ENCODE peak calls at places on chromosome 6, in eight cellular contexts. One of them, this sample, is unnamed.

GRCh38 chr6:83962592-83962991 is 71.0 kb upstream of the MRAP2 start:
- DNase-seq in right lobe of liver: no peak
- DNase-seq in right atrium auricular region: no peak
- DNase-seq in WERI-Rb-1: no peak
- DNase-seq in ovary: no peak
- DNase-seq in left lung: no peak
- DNase-seq in thoracic aorta: no peak
- DNase-seq in Peyer's patch: no peak
- DNase-seq in this sample: no peak

GRCh38 chr6:75205776-75206334 is at the start of gene COL12A1:
- DNase-seq in Peyer's patch: peak
- DNase-seq in left lung: peak
- DNase-seq in right lobe of liver: peak
- DNase-seq in right atrium auricular region: peak
- DNase-seq in thoracic aorta: peak
- DNase-seq in ovary: peak
- DNase-seq in WERI-Rb-1: peak
- DNase-seq in this sample: peak

GRCh38 chr6:124430741-124431140 is 531.5 kb upstream of the RNF217 start:
- DNase-seq in right lobe of liver: no peak
- DNase-seq in ovary: no peak
- DNase-seq in thoracic aorta: no peak
- DNase-seq in Peyer's patch: no peak
- DNase-seq in WERI-Rb-1: no peak
- DNase-seq in right atrium auricular region: no peak
- DNase-seq in left lung: no peak
- DNase-seq in this sample: no peak

GRCh38 chr6:15398657-15399287 is 152.9 kb downstream of the JARID2 start:
- DNase-seq in left lung: no peak
- DNase-seq in right lobe of liver: no peak
- DNase-seq in WERI-Rb-1: no peak
- DNase-seq in Peyer's patch: no peak
- DNase-seq in right atrium auricular region: no peak
- DNase-seq in thoracic aorta: no peak
- DNase-seq in ovary: no peak
- DNase-seq in this sample: no peak

GRCh38 chr6:44076366-44077200 is 50.7 kb downstream of the MRPL14 start:
- DNase-seq in ovary: peak
- DNase-seq in right lobe of liver: peak
- DNase-seq in WERI-Rb-1: no peak
- DNase-seq in right atrium auricular region: no peak
- DNase-seq in thoracic aorta: no peak
- DNase-seq in Peyer's patch: peak
- DNase-seq in left lung: no peak
- DNase-seq in this sample: peak

GRCh38 chr6:18053071-18053475 is 65.6 kb upstream of the KIF13A start:
- DNase-seq in ovary: no peak
- DNase-seq in left lung: no peak
- DNase-seq in WERI-Rb-1: no peak
- DNase-seq in right atrium auricular region: no peak
- DNase-seq in right lobe of liver: no peak
- DNase-seq in thoracic aorta: no peak
- DNase-seq in Peyer's patch: no peak
- DNase-seq in this sample: no peak

GRCh38 chr6:125950293-125950692 is 6.3 kb upstream of the HINT3 start:
- DNase-seq in left lung: no peak
- DNase-seq in thoracic aorta: no peak
- DNase-seq in right lobe of liver: no peak
- DNase-seq in Peyer's patch: no peak
- DNase-seq in ovary: no peak
- DNase-seq in right atrium auricular region: no peak
- DNase-seq in WERI-Rb-1: no peak
- DNase-seq in this sample: no peak

GRCh38 chr6:51934098-51934497 is 153.3 kb downstream of the PKHD1 start:
- DNase-seq in right atrium auricular region: no peak
- DNase-seq in thoracic aorta: no peak
- DNase-seq in right lobe of liver: no peak
- DNase-seq in ovary: no peak
- DNase-seq in Peyer's patch: no peak
- DNase-seq in WERI-Rb-1: peak
- DNase-seq in left lung: peak
- DNase-seq in this sample: no peak

GRCh38 chr6:11918021-11918738 is 93.9 kb upstream of the HIVEP1 start:
- DNase-seq in right atrium auricular region: no peak
- DNase-seq in Peyer's patch: no peak
- DNase-seq in ovary: no peak
- DNase-seq in WERI-Rb-1: no peak
- DNase-seq in right lobe of liver: no peak
- DNase-seq in left lung: no peak
- DNase-seq in thoracic aorta: no peak
- DNase-seq in this sample: no peak

GRCh38 chr6:82441047-82441770 is 77.6 kb downstream of the TPBG start:
- DNase-seq in right lobe of liver: no peak
- DNase-seq in thoracic aorta: no peak
- DNase-seq in Peyer's patch: no peak
- DNase-seq in ovary: no peak
- DNase-seq in left lung: no peak
- DNase-seq in right atrium auricular region: no peak
- DNase-seq in WERI-Rb-1: no peak
- DNase-seq in this sample: no peak

GRCh38 chr6:113774122-113774835 is 82.9 kb upstream of the MARCKS start:
- DNase-seq in left lung: no peak
- DNase-seq in WERI-Rb-1: no peak
- DNase-seq in right lobe of liver: no peak
- DNase-seq in right atrium auricular region: no peak
- DNase-seq in Peyer's patch: no peak
- DNase-seq in thoracic aorta: no peak
- DNase-seq in ovary: no peak
- DNase-seq in this sample: no peak

GRCh38 chr6:169751242-169752073 is at the start of the genes DYNLT2 and ERMARD:
- DNase-seq in right atrium auricular region: peak
- DNase-seq in thoracic aorta: peak
- DNase-seq in ovary: peak
- DNase-seq in right lobe of liver: peak
- DNase-seq in Peyer's patch: peak
- DNase-seq in left lung: peak
- DNase-seq in WERI-Rb-1: peak
- DNase-seq in this sample: peak
- H3K27ac ChIP-seq in right atrium auricular region: peak
- H3K27ac ChIP-seq in thoracic aorta: peak
- H3K27ac ChIP-seq in ovary: peak
- H3K27ac ChIP-seq in right lobe of liver: peak
- H3K27ac ChIP-seq in Peyer's patch: peak
- H3K27ac ChIP-seq in left lung: peak
- H3K27ac ChIP-seq in WERI-Rb-1: peak
- H3K27ac ChIP-seq in this sample: peak

DNA sequence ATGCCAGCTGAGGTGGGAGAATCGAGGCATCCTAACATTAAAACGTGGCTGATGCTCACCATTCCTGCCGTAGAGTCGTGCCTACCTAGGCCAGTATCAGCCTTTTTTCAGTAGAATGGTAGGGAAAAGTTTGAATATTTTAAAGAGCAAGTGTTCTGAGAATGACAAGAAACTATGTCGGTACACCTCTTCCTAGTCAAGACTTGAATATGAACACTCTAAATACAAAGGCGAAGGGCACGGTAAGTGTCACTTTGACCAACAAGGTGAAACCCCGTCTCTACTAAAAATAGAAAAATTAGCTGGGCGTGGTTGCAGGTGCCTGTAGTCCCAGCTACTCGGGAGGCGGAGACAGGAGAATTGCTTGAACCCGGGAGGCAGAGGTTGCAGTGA is 1.0 kb downstream of the GINM1 start:
- DNase-seq in left lung: no peak
- DNase-seq in right atrium auricular region: no peak
- DNase-seq in right lobe of liver: no peak
- DNase-seq in thoracic aorta: no peak
- DNase-seq in ovary: no peak
- DNase-seq in WERI-Rb-1: no peak
- DNase-seq in Peyer's patch: no peak
- DNase-seq in this sample: no peak
- H3K4me3 ChIP-seq in left lung: peak
- H3K4me3 ChIP-seq in right atrium auricular region: peak
- H3K4me3 ChIP-seq in right lobe of liver: peak
- H3K4me3 ChIP-seq in thoracic aorta: peak
- H3K4me3 ChIP-seq in ovary: peak
- H3K4me3 ChIP-seq in WERI-Rb-1: peak
- H3K4me3 ChIP-seq in Peyer's patch: peak
- H3K4me3 ChIP-seq in this sample: no peak

GRCh38 chr6:30076333-30076732 is 764 bp upstream of the RNF39 start:
- DNase-seq in right lobe of liver: no peak
- DNase-seq in ovary: no peak
- DNase-seq in left lung: no peak
- DNase-seq in thoracic aorta: no peak
- DNase-seq in right atrium auricular region: no peak
- DNase-seq in WERI-Rb-1: no peak
- DNase-seq in Peyer's patch: no peak
- DNase-seq in this sample: no peak
- H3K27ac ChIP-seq in right lobe of liver: no peak
- H3K27ac ChIP-seq in ovary: no peak
- H3K27ac ChIP-seq in left lung: peak
- H3K27ac ChIP-seq in thoracic aorta: no peak
- H3K27ac ChIP-seq in right atrium auricular region: no peak
- H3K27ac ChIP-seq in WERI-Rb-1: no peak
- H3K27ac ChIP-seq in Peyer's patch: no peak
- H3K27ac ChIP-seq in this sample: no peak

DNA sequence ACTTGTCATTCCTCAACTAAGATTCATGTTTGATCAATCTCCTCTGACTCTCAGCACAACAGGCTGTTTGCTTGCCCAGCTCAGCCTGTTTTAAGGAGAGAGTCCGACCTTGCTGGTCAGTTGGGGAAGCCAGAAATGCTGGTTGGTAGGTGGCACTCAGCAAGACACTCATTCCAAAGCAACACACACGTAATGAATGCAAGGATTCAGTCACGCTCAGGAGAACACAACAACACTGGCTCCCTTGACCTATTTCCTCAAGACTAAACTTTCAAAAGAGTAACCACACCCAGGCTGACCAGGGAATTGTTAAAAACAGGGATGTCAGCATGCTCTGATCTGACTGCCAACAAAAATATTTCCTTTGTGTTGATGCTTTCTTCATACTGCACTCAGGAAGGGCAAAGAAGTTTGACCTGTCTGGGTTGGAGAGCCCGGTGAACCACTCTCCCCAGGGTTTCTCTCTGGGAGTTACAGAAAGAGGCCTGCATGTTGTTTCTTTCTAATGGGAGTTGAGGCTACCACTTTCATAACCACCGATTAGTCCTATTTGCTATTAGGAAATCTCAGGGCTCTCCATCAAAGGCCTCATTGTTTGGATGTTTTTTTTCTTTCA is 25.6 kb upstream of the PREP start:
- DNase-seq in left lung: no peak
- DNase-seq in WERI-Rb-1: no peak
- DNase-seq in thoracic aorta: no peak
- DNase-seq in ovary: no peak
- DNase-seq in right atrium auricular region: no peak
- DNase-seq in Peyer's patch: no peak
- DNase-seq in right lobe of liver: no peak
- DNase-seq in this sample: peak
- H3K4me3 ChIP-seq in left lung: no peak
- H3K4me3 ChIP-seq in WERI-Rb-1: no peak
- H3K4me3 ChIP-seq in thoracic aorta: no peak
- H3K4me3 ChIP-seq in ovary: no peak
- H3K4me3 ChIP-seq in right atrium auricular region: no peak
- H3K4me3 ChIP-seq in Peyer's patch: no peak
- H3K4me3 ChIP-seq in right lobe of liver: no peak
- H3K4me3 ChIP-seq in this sample: no peak

GRCh38 chr6:45595010-45595851 is 217.5 kb upstream of the SUPT3H start:
- DNase-seq in thoracic aorta: no peak
- DNase-seq in right lobe of liver: no peak
- DNase-seq in WERI-Rb-1: no peak
- DNase-seq in right atrium auricular region: no peak
- DNase-seq in left lung: no peak
- DNase-seq in Peyer's patch: no peak
- DNase-seq in ovary: no peak
- DNase-seq in this sample: no peak
- H3K27ac ChIP-seq in thoracic aorta: no peak
- H3K27ac ChIP-seq in right lobe of liver: no peak
- H3K27ac ChIP-seq in WERI-Rb-1: no peak
- H3K27ac ChIP-seq in right atrium auricular region: peak
- H3K27ac ChIP-seq in left lung: no peak
- H3K27ac ChIP-seq in Peyer's patch: no peak
- H3K27ac ChIP-seq in ovary: no peak
- H3K27ac ChIP-seq in this sample: no peak

GRCh38 chr6:165985281-165985925 is 182.2 kb downstream of the TBXT start:
- DNase-seq in right lobe of liver: no peak
- DNase-seq in left lung: no peak
- DNase-seq in WERI-Rb-1: no peak
- DNase-seq in ovary: no peak
- DNase-seq in Peyer's patch: no peak
- DNase-seq in right atrium auricular region: no peak
- DNase-seq in thoracic aorta: no peak
- DNase-seq in this sample: no peak
- H3K4me3 ChIP-seq in right lobe of liver: no peak
- H3K4me3 ChIP-seq in left lung: no peak
- H3K4me3 ChIP-seq in WERI-Rb-1: no peak
- H3K4me3 ChIP-seq in ovary: peak
- H3K4me3 ChIP-seq in Peyer's patch: no peak
- H3K4me3 ChIP-seq in right atrium auricular region: peak
- H3K4me3 ChIP-seq in thoracic aorta: no peak
- H3K4me3 ChIP-seq in this sample: peak